ENCODE peak calls at places on chromosomes 16 and 17, in six cellular contexts. One of them, this sample, is unnamed. For H3K4me1 and H3K9me3, the result is how much of the 10 kb centered on the place peaks cover.

GRCh38 chr16:53031323-53031942 is 21.3 kb downstream of the CHD9NB start:
- DNase-seq in ovary: no peak
- DNase-seq in tibial nerve: no peak
- DNase-seq in OCI-LY7: no peak
- DNase-seq in pancreas: no peak
- DNase-seq in adrenal gland: no peak
- DNase-seq in this sample: no peak

GRCh38 chr17:10018461-10018891 is 113.4 kb upstream of the RCVRN start:
- DNase-seq in ovary: no peak
- DNase-seq in tibial nerve: no peak
- DNase-seq in OCI-LY7: no peak
- DNase-seq in pancreas: no peak
- DNase-seq in adrenal gland: no peak
- DNase-seq in this sample: no peak

GRCh38 chr16:55297062-55297909 is 26.7 kb upstream of the IRX6 start:
- DNase-seq in ovary: no peak
- DNase-seq in tibial nerve: no peak
- DNase-seq in OCI-LY7: no peak
- DNase-seq in pancreas: no peak
- DNase-seq in adrenal gland: no peak
- DNase-seq in this sample: peak

GRCh38 chr16:67910162-67910561 is 17.1 kb downstream of the PSKH1 start:
- DNase-seq in ovary: no peak
- DNase-seq in tibial nerve: no peak
- DNase-seq in OCI-LY7: peak
- DNase-seq in pancreas: no peak
- DNase-seq in adrenal gland: no peak
- DNase-seq in this sample: no peak

GRCh38 chr16:69542974-69543373 is 22.8 kb upstream of the NFAT5 start:
- DNase-seq in ovary: no peak
- DNase-seq in tibial nerve: no peak
- DNase-seq in OCI-LY7: no peak
- DNase-seq in pancreas: no peak
- DNase-seq in adrenal gland: no peak
- DNase-seq in this sample: no peak

GRCh38 chr17:78779848-78780247 is 2.2 kb downstream of the CYTH1 start:
- DNase-seq in ovary: peak
- DNase-seq in tibial nerve: no peak
- DNase-seq in OCI-LY7: peak
- DNase-seq in pancreas: no peak
- DNase-seq in adrenal gland: no peak
- DNase-seq in this sample: no peak

GRCh38 chr16:12758031-12758669 is 45.5 kb downstream of the CPPED1 start:
- DNase-seq in ovary: no peak
- DNase-seq in tibial nerve: no peak
- DNase-seq in OCI-LY7: no peak
- DNase-seq in pancreas: no peak
- DNase-seq in adrenal gland: no peak
- DNase-seq in this sample: no peak

GRCh38 chr17:2040219-2040827 is 1.5 kb upstream of the OVCA2 start:
- DNase-seq in ovary: no peak
- DNase-seq in tibial nerve: no peak
- DNase-seq in OCI-LY7: no peak
- DNase-seq in pancreas: no peak
- DNase-seq in adrenal gland: no peak
- DNase-seq in this sample: no peak

GRCh38 chr17:50127661-50128361 is 2.1 kb downstream of the SAMD14 start:
- DNase-seq in ovary: no peak
- DNase-seq in tibial nerve: no peak
- DNase-seq in OCI-LY7: no peak
- DNase-seq in pancreas: no peak
- DNase-seq in adrenal gland: no peak
- DNase-seq in this sample: no peak

GRCh38 chr16:12276631-12277030 is 300.1 kb downstream of the SNX29 start:
- DNase-seq in ovary: no peak
- DNase-seq in tibial nerve: no peak
- DNase-seq in OCI-LY7: no peak
- DNase-seq in pancreas: no peak
- DNase-seq in adrenal gland: no peak
- DNase-seq in this sample: peak

GRCh38 chr17:46878055-46878454 is 26.7 kb downstream of the WNT9B start:
- DNase-seq in ovary: no peak
- DNase-seq in tibial nerve: no peak
- DNase-seq in OCI-LY7: no peak
- DNase-seq in pancreas: no peak
- DNase-seq in adrenal gland: peak
- DNase-seq in this sample: no peak

GRCh38 chr17:46883871-46884270 is 32.5 kb downstream of the WNT9B start:
- DNase-seq in ovary: no peak
- DNase-seq in tibial nerve: no peak
- DNase-seq in OCI-LY7: no peak
- DNase-seq in pancreas: no peak
- DNase-seq in adrenal gland: no peak
- DNase-seq in this sample: no peak

GRCh38 chr17:46879101-46879500 is 27.7 kb downstream of the WNT9B start:
- DNase-seq in ovary: no peak
- DNase-seq in tibial nerve: no peak
- DNase-seq in OCI-LY7: no peak
- DNase-seq in pancreas: no peak
- DNase-seq in adrenal gland: no peak
- DNase-seq in this sample: no peak

GRCh38 chr17:46882666-46883065 is 31.3 kb downstream of the WNT9B start:
- DNase-seq in ovary: no peak
- DNase-seq in tibial nerve: no peak
- DNase-seq in OCI-LY7: no peak
- DNase-seq in pancreas: no peak
- DNase-seq in adrenal gland: no peak
- DNase-seq in this sample: no peak

GRCh38 chr17:46881015-46881414 is 29.6 kb downstream of the WNT9B start:
- DNase-seq in ovary: no peak
- DNase-seq in tibial nerve: no peak
- DNase-seq in OCI-LY7: no peak
- DNase-seq in pancreas: no peak
- DNase-seq in adrenal gland: no peak
- DNase-seq in this sample: no peak
- H3K4me1 ChIP-seq in ovary: under half
- H3K4me1 ChIP-seq in tibial nerve: under half
- H3K4me1 ChIP-seq in OCI-LY7: under half
- H3K4me1 ChIP-seq in pancreas: under half
- H3K4me1 ChIP-seq in adrenal gland: under half
- H3K4me1 ChIP-seq in this sample: under half

DNA sequence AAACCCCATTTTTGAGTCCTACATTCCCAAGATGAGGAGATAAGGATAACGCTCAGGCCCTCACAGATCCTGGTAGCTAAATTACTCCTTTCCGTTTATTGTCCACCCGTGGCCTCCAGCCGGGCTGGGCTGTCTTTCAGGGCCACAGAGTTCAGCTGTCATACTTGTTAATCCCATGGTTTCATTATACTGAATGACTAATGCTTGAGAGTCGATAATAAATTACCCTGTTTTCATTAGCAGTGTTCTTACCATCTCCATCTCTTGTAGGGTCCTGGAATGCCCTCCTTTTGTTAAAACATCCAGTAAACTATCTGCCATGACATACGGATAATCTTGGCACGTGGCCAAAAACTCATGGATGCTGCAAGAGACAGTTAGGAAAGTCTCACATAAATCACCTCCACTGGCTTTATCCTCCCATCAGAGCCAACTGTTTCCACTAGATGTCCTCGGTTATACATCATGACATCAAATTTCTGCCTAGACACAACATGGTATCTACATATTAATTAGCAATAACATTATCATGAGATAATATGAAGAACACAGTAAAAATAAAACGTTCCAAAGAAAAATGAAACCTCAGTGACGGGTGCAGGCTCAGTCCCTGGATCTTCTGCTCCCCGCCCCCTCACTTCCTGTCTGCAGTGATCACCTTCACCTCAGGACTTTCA is 45.3 kb downstream of the BRD7 start:
- DNase-seq in ovary: no peak
- DNase-seq in tibial nerve: no peak
- DNase-seq in OCI-LY7: no peak
- DNase-seq in pancreas: no peak
- DNase-seq in adrenal gland: peak
- DNase-seq in this sample: no peak
- TF ChIP-seq CTCF in ovary: no peak
- TF ChIP-seq CTCF in tibial nerve: no peak
- TF ChIP-seq CTCF in OCI-LY7: peak
- TF ChIP-seq CTCF in pancreas: no peak
- TF ChIP-seq CTCF in adrenal gland: peak
- TF ChIP-seq CTCF in this sample: peak

GRCh38 chr17:22305356-22306071 is 613.2 kb downstream of the KCNJ18 start:
- DNase-seq in ovary: no peak
- DNase-seq in tibial nerve: no peak
- DNase-seq in OCI-LY7: no peak
- DNase-seq in pancreas: no peak
- DNase-seq in adrenal gland: no peak
- DNase-seq in this sample: no peak
- H3K9me3 ChIP-seq in ovary: under half
- H3K9me3 ChIP-seq in tibial nerve: under half
- H3K9me3 ChIP-seq in OCI-LY7: under half
- H3K9me3 ChIP-seq in pancreas: under half
- H3K9me3 ChIP-seq in adrenal gland: under half
- H3K9me3 ChIP-seq in this sample: under half

GRCh38 chr17:41121742-41122141 is 2.2 kb downstream of the KRTAP4-12 start:
- DNase-seq in ovary: no peak
- DNase-seq in tibial nerve: no peak
- DNase-seq in OCI-LY7: no peak
- DNase-seq in pancreas: no peak
- DNase-seq in adrenal gland: no peak
- DNase-seq in this sample: no peak

GRCh38 chr17:41116292-41116691 is 1.9 kb downstream of the KRTAP4-11 start:
- DNase-seq in ovary: no peak
- DNase-seq in tibial nerve: no peak
- DNase-seq in OCI-LY7: peak
- DNase-seq in pancreas: no peak
- DNase-seq in adrenal gland: no peak
- DNase-seq in this sample: no peak

GRCh38 chr17:41118721-41119120 is 548 bp upstream of the KRTAP4-11 start:
- DNase-seq in ovary: no peak
- DNase-seq in tibial nerve: no peak
- DNase-seq in OCI-LY7: no peak
- DNase-seq in pancreas: no peak
- DNase-seq in adrenal gland: no peak
- DNase-seq in this sample: no peak
- H3K4me1 ChIP-seq in ovary: under half
- H3K4me1 ChIP-seq in tibial nerve: under half
- H3K4me1 ChIP-seq in OCI-LY7: under half
- H3K4me1 ChIP-seq in pancreas: under half
- H3K4me1 ChIP-seq in adrenal gland: under half
- H3K4me1 ChIP-seq in this sample: under half

GRCh38 chr16:66562409-66562808 is 3.8 kb upstream of the CMTM1 start:
- DNase-seq in ovary: no peak
- DNase-seq in tibial nerve: no peak
- DNase-seq in OCI-LY7: no peak
- DNase-seq in pancreas: no peak
- DNase-seq in adrenal gland: no peak
- DNase-seq in this sample: no peak
- TF ChIP-seq CTCF in ovary: no peak
- TF ChIP-seq CTCF in tibial nerve: no peak
- TF ChIP-seq CTCF in OCI-LY7: peak
- TF ChIP-seq CTCF in pancreas: no peak
- TF ChIP-seq CTCF in adrenal gland: no peak
- TF ChIP-seq CTCF in this sample: peak

DNA sequence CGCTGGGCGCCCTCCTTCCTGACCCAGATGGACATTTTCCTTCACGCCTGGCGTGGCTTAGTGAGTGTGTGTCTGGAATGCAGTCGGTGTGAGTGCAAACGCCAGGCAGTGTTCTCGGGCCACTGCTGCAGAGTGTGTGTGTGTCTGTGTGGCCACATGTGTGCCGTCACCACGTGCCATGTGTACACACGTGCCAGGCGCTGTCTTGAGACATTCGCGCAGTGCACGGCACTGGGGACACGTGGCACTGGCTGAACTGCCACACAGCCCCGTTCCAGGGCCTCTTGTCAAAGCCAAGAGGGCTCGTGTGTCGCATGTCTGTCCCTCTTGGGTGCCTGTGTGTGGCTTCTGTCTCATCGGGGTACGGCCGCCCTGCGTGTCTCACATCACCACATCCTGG is 28.8 kb downstream of the MAPK8IP3 start:
- DNase-seq in ovary: no peak
- DNase-seq in tibial nerve: no peak
- DNase-seq in OCI-LY7: no peak
- DNase-seq in pancreas: no peak
- DNase-seq in adrenal gland: no peak
- DNase-seq in this sample: no peak
- H3K9me3 ChIP-seq in ovary: under half
- H3K9me3 ChIP-seq in tibial nerve: under half
- H3K9me3 ChIP-seq in OCI-LY7: under half
- H3K9me3 ChIP-seq in pancreas: under half
- H3K9me3 ChIP-seq in adrenal gland: under half
- H3K9me3 ChIP-seq in this sample: under half

GRCh38 chr17:419073-419735 is 66.6 kb upstream of the RPH3AL start:
- DNase-seq in ovary: no peak
- DNase-seq in tibial nerve: no peak
- DNase-seq in OCI-LY7: no peak
- DNase-seq in pancreas: no peak
- DNase-seq in adrenal gland: no peak
- DNase-seq in this sample: no peak
- H3K4me1 ChIP-seq in ovary: under half
- H3K4me1 ChIP-seq in tibial nerve: under half
- H3K4me1 ChIP-seq in OCI-LY7: under half
- H3K4me1 ChIP-seq in pancreas: under half
- H3K4me1 ChIP-seq in adrenal gland: under half
- H3K4me1 ChIP-seq in this sample: under half

GRCh38 chr16:30533146-30533522 is 1.5 kb downstream of the ZNF747 start:
- DNase-seq in ovary: no peak
- DNase-seq in tibial nerve: no peak
- DNase-seq in OCI-LY7: no peak
- DNase-seq in pancreas: no peak
- DNase-seq in adrenal gland: no peak
- DNase-seq in this sample: no peak

GRCh38 chr16:30535106-30535776 is 583 bp upstream of the ZNF747 start:
- DNase-seq in ovary: no peak
- DNase-seq in tibial nerve: no peak
- DNase-seq in OCI-LY7: peak
- DNase-seq in pancreas: no peak
- DNase-seq in adrenal gland: no peak
- DNase-seq in this sample: no peak

GRCh38 chr16:30535777-30536190 is 1.1 kb upstream of the ZNF747 start:
- DNase-seq in ovary: peak
- DNase-seq in tibial nerve: peak
- DNase-seq in OCI-LY7: peak
- DNase-seq in pancreas: peak
- DNase-seq in adrenal gland: peak
- DNase-seq in this sample: no peak

GRCh38 chr16:30533748-30534367 is 800 bp downstream of the ZNF747 start:
- DNase-seq in ovary: no peak
- DNase-seq in tibial nerve: no peak
- DNase-seq in OCI-LY7: peak
- DNase-seq in pancreas: no peak
- DNase-seq in adrenal gland: no peak
- DNase-seq in this sample: no peak

GRCh38 chr16:30534368-30535105 is at the start of gene ZNF747:
- DNase-seq in ovary: peak
- DNase-seq in tibial nerve: peak
- DNase-seq in OCI-LY7: peak
- DNase-seq in pancreas: peak
- DNase-seq in adrenal gland: peak
- DNase-seq in this sample: no peak
- TF ChIP-seq CTCF in ovary: no peak
- TF ChIP-seq CTCF in tibial nerve: no peak
- TF ChIP-seq CTCF in OCI-LY7: no peak
- TF ChIP-seq CTCF in pancreas: no peak
- TF ChIP-seq CTCF in adrenal gland: no peak
- TF ChIP-seq CTCF in this sample: no peak